ENCODE peak calls at places on chromosomes 2 and 18, in four cellular contexts. P is neuronal stem cell, Y is GM23248, D is aorta. I is an unnamed sample. For H3K36me3, the result is how much of the 10 kb centered on the place peaks cover.

GRCh38 chr18:32286749-32287148 is 96.9 kb downstream of the MEP1B start:
- DNase-seq in P (no peak), Y (no peak), D (no peak), I (no peak)

GRCh38 chr2:194559964-194560363 is 1097.1 kb upstream of the SLC39A10 start:
- DNase-seq in D (no peak), Y (no peak), P (no peak), I (no peak)

GRCh38 chr2:68345129-68345875 is 19.8 kb upstream of the PLEK start:
- DNase-seq in Y (no peak), D (no peak), P (no peak), I (no peak)

GRCh38 chr2:24375349-24376087 is 15.2 kb upstream of the ITSN2 start:
- DNase-seq in Y (no peak), D (no peak), P (no peak), I (no peak)

GRCh38 chr2:83081835-83082522 is 1377.1 kb downstream of the SUCLG1 start:
- DNase-seq in Y (peak), D (no peak), P (no peak), I (no peak)

GRCh38 chr2:217993817-217994459 is 8.9 kb downstream of the TNS1 start:
- DNase-seq in Y (peak), D (peak), P (peak), I (no peak)

GRCh38 chr2:28664120-28664842 is 87.3 kb upstream of the PPP1CB start:
- DNase-seq in P (no peak), D (peak), Y (peak), I (no peak)

GRCh38 chr2:204664708-204665121 is 119.4 kb downstream of the PARD3B start:
- DNase-seq in Y (peak), D (no peak), P (no peak), I (no peak)

GRCh38 chr18:76558881-76559667 is 64.0 kb upstream of the ZNF516 start:
- DNase-seq in D (no peak), P (no peak), Y (peak), I (no peak)

GRCh38 chr2:128458438-128458837 is 139.8 kb upstream of the HS6ST1 start:
- DNase-seq in P (no peak), Y (no peak), D (no peak), I (no peak)

GRCh38 chr2:64141711-64142405 is 2.4 kb downstream of the PELI1 start:
- DNase-seq in Y (peak), P (no peak), D (no peak), I (no peak)

GRCh38 chr2:140349695-140350094 is 1569.5 kb upstream of the NXPH2 start:
- DNase-seq in D (no peak), Y (no peak), P (no peak), I (no peak)

GRCh38 chr2:172095146-172095904 is 7.4 kb downstream of the DLX2 start:
- DNase-seq in Y (peak), D (no peak), P (peak), I (peak)

GRCh38 chr2:95159690-95160449 is at the start of gene ZNF514:
- DNase-seq in Y (peak), P (peak), D (peak), I (peak)

GRCh38 chr18:73895701-73896100 is 251.9 kb downstream of the FBXO15 start:
- DNase-seq in Y (no peak), P (no peak), D (no peak), I (no peak)

GRCh38 chr2:58448065-58448507 is 207.0 kb upstream of the FANCL start:
- DNase-seq in Y (peak), D (no peak), P (peak), I (no peak)

GRCh38 chr2:46909771-46910419 is 5.7 kb downstream of the MCFD2 start:
- DNase-seq in D (no peak), P (no peak), Y (peak), I (no peak)

GRCh38 chr18:48161911-48162698 is 231.6 kb upstream of the SMAD2 start:
- DNase-seq in Y (no peak), D (no peak), P (no peak), I (no peak)

GRCh38 chr2:102245266-102246151 is 58.7 kb downstream of the IL1RL2 start:
- DNase-seq in D (no peak), Y (peak), P (no peak), I (no peak)

GRCh38 chr2:8094571-8094970 is 587.3 kb upstream of the ID2 start:
- DNase-seq in P (no peak), D (no peak), Y (no peak), I (no peak)

GRCh38 chr2:26724004-26724750 is 31.7 kb downstream of the KCNK3 start:
- DNase-seq in Y (peak), D (peak), P (no peak), I (no peak)

GRCh38 chr2:47250576-47251403 is 95.7 kb upstream of the STPG4 start:
- DNase-seq in D (no peak), Y (no peak), P (no peak), I (peak)

GRCh38 chr2:202885190-202885589 is 13.6 kb upstream of the ICA1L start:
- DNase-seq in Y (no peak), D (no peak), P (no peak), I (no peak)

GRCh38 chr18:39871976-39872375 is 2083.1 kb upstream of the PIK3C3 start:
- DNase-seq in Y (no peak), D (no peak), P (no peak), I (no peak)

GRCh38 chr2:237733677-237734300 is 64.8 kb upstream of the RBM44 start:
- DNase-seq in P (no peak), D (no peak), Y (no peak), I (no peak)

GRCh38 chr2:1609040-1609439 is 135.3 kb downstream of the PXDN start:
- DNase-seq in D (no peak), P (no peak), Y (no peak), I (no peak)

GRCh38 chr2:20584045-20584636 is 66.8 kb downstream of the HS1BP3 start:
- DNase-seq in P (no peak), Y (peak), D (no peak), I (peak)

GRCh38 chr2:176653856-176654443 is 384.7 kb downstream of the MTX2 start:
- DNase-seq in P (peak), D (peak), Y (peak), I (no peak)

GRCh38 chr2:239184968-239185903 is 215.6 kb downstream of the HDAC4 start:
- DNase-seq in D (peak), P (no peak), Y (no peak), I (peak)

GRCh38 chr2:97997774-97998392 is 2.1 kb upstream of the TMEM131 start:
- DNase-seq in P (no peak), Y (no peak), D (no peak), I (no peak)

GRCh38 chr2:15944325-15945017 is 4.1 kb downstream of the MYCN start:
- DNase-seq in D (no peak), Y (no peak), P (no peak), I (no peak)

GRCh38 chr2:241115361-241115760 is 13.3 kb upstream of the MTERF4 start:
- DNase-seq in P (no peak), D (no peak), Y (no peak), I (no peak)

GRCh38 chr2:132608222-132608795 is 61.7 kb downstream of the LYPD1 start:
- DNase-seq in P (no peak), Y (no peak), D (no peak), I (no peak)

GRCh38 chr2:106138904-106139574 is 55.1 kb downstream of the UXS1 start:
- DNase-seq in P (no peak), D (no peak), Y (no peak), I (no peak)

GRCh38 chr2:106137944-106138903 is 55.9 kb downstream of the UXS1 start:
- DNase-seq in P (no peak), Y (no peak), D (no peak), I (no peak)

GRCh38 chr2:106139575-106139935 is 54.5 kb downstream of the UXS1 start:
- DNase-seq in P (no peak), Y (no peak), D (no peak), I (no peak)

GRCh38 chr2:106140913-106141312 is 53.2 kb downstream of the UXS1 start:
- DNase-seq in Y (no peak), P (no peak), D (no peak), I (no peak)

DNA sequence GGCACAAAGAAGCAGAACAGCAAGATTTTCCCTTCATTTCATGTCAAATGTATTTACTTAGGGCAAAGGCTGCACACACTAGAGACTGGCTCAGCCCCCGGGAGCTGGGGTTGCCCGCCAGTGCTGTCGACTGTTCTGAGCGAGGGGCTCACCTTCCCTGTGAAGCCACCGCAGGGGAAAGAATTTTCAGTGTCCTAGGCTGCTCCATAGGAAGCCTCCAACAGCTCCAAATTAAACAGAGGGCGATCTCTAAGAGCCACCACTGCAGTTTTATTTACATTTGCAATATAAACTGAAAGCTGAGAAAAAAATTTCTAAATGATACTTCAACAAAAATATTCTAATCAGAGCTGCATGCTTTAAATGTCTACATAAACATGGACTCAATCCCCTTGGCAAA is 54.0 kb downstream of the UXS1 start:
- DNase-seq in D (no peak), P (no peak), Y (no peak), I (no peak)
- H3K36me3 ChIP-seq in D (under half), P (under half), Y (under half), I (under half)

GRCh38 chr2:235001237-235002133 is 49.7 kb downstream of the SH3BP4 start:
- DNase-seq in P (no peak), Y (no peak), D (no peak), I (no peak)
- H3K36me3 ChIP-seq in P (under half), Y (under half), D (under half), I (under half)

GRCh38 chr2:216183459-216183858 is 74.3 kb downstream of the XRCC5 start:
- DNase-seq in Y (no peak), P (no peak), D (no peak), I (no peak)

GRCh38 chr2:216181953-216182352 is 72.8 kb downstream of the XRCC5 start:
- DNase-seq in Y (no peak), P (no peak), D (no peak), I (no peak)

GRCh38 chr2:216181351-216181750 is 72.2 kb downstream of the XRCC5 start:
- DNase-seq in P (peak), Y (no peak), D (no peak), I (no peak)

DNA sequence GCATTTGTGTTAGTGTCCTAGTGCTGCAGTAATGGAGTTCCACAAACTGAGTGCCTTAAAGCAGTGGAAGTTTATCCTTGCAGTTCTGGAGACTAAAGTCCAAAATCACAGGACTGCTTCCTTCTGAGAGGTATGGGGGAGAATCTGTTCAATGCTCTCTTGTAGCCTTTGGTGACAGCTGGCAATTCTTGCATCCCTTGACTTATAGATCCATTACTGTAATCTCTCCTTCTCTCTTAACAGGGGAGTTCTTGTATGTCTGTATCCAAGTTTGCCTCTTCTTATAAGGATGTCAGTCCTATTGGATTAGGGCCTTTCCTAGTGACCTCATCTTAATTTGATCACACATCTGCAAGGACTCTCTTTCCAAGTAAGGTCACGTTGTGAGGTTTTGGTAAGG is 69.9 kb downstream of the XRCC5 start:
- DNase-seq in D (no peak), Y (no peak), P (no peak), I (no peak)
- H3K36me3 ChIP-seq in D (under half), Y (under half), P (under half), I (half or more)

GRCh38 chr18:35691625-35692024 is 110.1 kb downstream of the GALNT1 start:
- DNase-seq in Y (no peak), P (no peak), D (no peak), I (no peak)
- H3K36me3 ChIP-seq in Y (under half), P (under half), D (under half), I (under half)

GRCh38 chr2:159206736-159207380 is 79.6 kb downstream of the WDSUB1 start:
- DNase-seq in D (no peak), Y (no peak), P (no peak), I (no peak)
- H3K36me3 ChIP-seq in D (under half), Y (under half), P (under half), I (under half)

GRCh38 chr18:215448-216010 is 52.3 kb downstream of the THOC1 start:
- DNase-seq in P (no peak), D (no peak), Y (no peak), I (no peak)

GRCh38 chr18:213977-214376 is 53.9 kb downstream of the THOC1 start:
- DNase-seq in D (no peak), Y (no peak), P (no peak), I (no peak)

GRCh38 chr18:212780-213179 is 54.4 kb downstream of the USP14 start:
- DNase-seq in Y (peak), P (no peak), D (no peak), I (no peak)

GRCh38 chr18:211582-211981 is 53.2 kb downstream of the USP14 start:
- DNase-seq in D (no peak), Y (no peak), P (no peak), I (no peak)

GRCh38 chr18:213505-213904 is 54.3 kb downstream of the THOC1 start:
- DNase-seq in Y (no peak), P (no peak), D (no peak), I (no peak)
- H3K36me3 ChIP-seq in Y (half or more), P (under half), D (under half), I (half or more)